ENCODE peak calls at places on chromosomes 4 and X, in four cellular contexts. D is stimulated activated CD4-positive, alpha-beta T cell treated with anti-CD3 and anti-CD28 coated beads, Interleukin-4, amount 100 ng/mL, for 1 hour; K is AG20443; T is tibial artery. V is an unnamed sample.

GRCh38 chrX:19886888-19887531 is 390 bp downstream of the SH3KBP1 start:
- DNase-seq in T (peak; percentile 62), D (peak; percentile 33), K (peak; percentile 64), V (no peak)

GRCh38 chr4:7398104-7398423 is 36.7 kb downstream of the PSAPL1 start:
- DNase-seq in K (no peak), T (peak; percentile 55), D (no peak), V (no peak)

GRCh38 chr4:142473218-142473959 is 372.7 kb downstream of the INPP4B start:
- DNase-seq in T (no peak), K (no peak), D (no peak), V (no peak)

GRCh38 chr4:143616771-143617170 is 83.7 kb downstream of the FREM3 start:
- DNase-seq in T (no peak), K (peak; percentile 69), D (no peak), V (peak; percentile 18)

GRCh38 chr4:70703695-70704332 is 15.5 kb downstream of the UTP3 start:
- DNase-seq in K (peak; percentile 26), D (no peak), T (no peak), V (peak; percentile 48)

GRCh38 chrX:23815376-23815775 is 32.4 kb downstream of the SAT1 start:
- DNase-seq in K (no peak), D (no peak), T (no peak), V (no peak)

GRCh38 chr4:184529283-184529682 is 54.9 kb upstream of the IRF2 start:
- DNase-seq in T (no peak), D (no peak), K (no peak), V (no peak)

GRCh38 chr4:123421227-123421941 is 24.8 kb downstream of the SPRY1 start:
- DNase-seq in T (no peak), K (no peak), D (no peak), V (no peak)

GRCh38 chr4:48093949-48094550 is 40.0 kb downstream of the TXK start:
- DNase-seq in T (no peak), K (no peak), D (peak; percentile 34), V (peak; percentile 38)

GRCh38 chrX:9318761-9319160 is 146.1 kb upstream of the TBL1X start:
- DNase-seq in T (no peak), K (no peak), D (no peak), V (no peak)

GRCh38 chr4:79917246-79917645 is 155.8 kb downstream of the ANTXR2 start:
- DNase-seq in K (peak; percentile 62), D (peak; percentile 53), T (no peak), V (peak; percentile 28)

GRCh38 chr4:87911252-87911774 is 64.2 kb upstream of the SPP1 start:
- DNase-seq in D (no peak), K (no peak), T (no peak), V (no peak)

GRCh38 chrX:153538424-153538823 is 21.0 kb downstream of the ATP2B3 start:
- DNase-seq in T (no peak), D (no peak), K (no peak), V (no peak)

GRCh38 chrX:106932960-106933537 is 12.8 kb downstream of the CLDN2 start:
- DNase-seq in D (no peak), K (peak; percentile 17), T (no peak), V (peak; percentile 1)

GRCh38 chr4:20288846-20289512 is 37.3 kb downstream of the SLIT2 start:
- DNase-seq in K (peak; percentile 56), D (no peak), T (no peak), V (peak; percentile 37)

GRCh38 chr4:110808371-110808878 is 185.5 kb upstream of the PITX2 start:
- DNase-seq in T (no peak), K (no peak), D (no peak), V (peak; percentile 72)

GRCh38 chrX:11437642-11438379 is 144.6 kb downstream of the AMELX start:
- DNase-seq in D (no peak), T (peak; percentile 74), K (no peak), V (peak; percentile 42)

GRCh38 chr4:15754323-15754722 is 23.8 kb upstream of the CD38 start:
- DNase-seq in T (no peak), D (peak; percentile 33), K (no peak), V (peak; percentile 45)

GRCh38 chrX:130071611-130072349 is 38.5 kb downstream of the ELF4 start:
- DNase-seq in K (no peak), T (no peak), D (no peak), V (no peak)

GRCh38 chrX:74924449-74925209 is 623 bp downstream of the NEXMIF start:
- DNase-seq in T (peak; percentile 73), D (peak; percentile 37), K (peak; percentile 20), V (no peak)